ENCODE peak calls at places on chromosomes 12 and 14, in five cellular contexts. D is brain microvascular endothelial cell, W is GM12865, E is upper lobe of right lung, V is SJSA1. R is an unnamed sample.

GRCh38 chr12:68040450-68041075 is 51.3 kb downstream of the IFNG-AS1 start:
- DNase-seq in D (peak), V (peak), W (peak), E (no peak), R (peak)

GRCh38 chr12:65615091-65615490 is 209.2 kb upstream of the HMGA2 start:
- DNase-seq in D (peak), W (no peak), V (no peak), E (no peak), R (peak)

GRCh38 chr14:25841226-25841625 is 756.6 kb downstream of the NOVA1 start:
- DNase-seq in W (no peak), E (no peak), V (no peak), D (no peak), R (no peak)

GRCh38 chr14:97408937-97409860 is 612.0 kb downstream of the VRK1 start:
- DNase-seq in E (no peak), V (no peak), W (peak), D (no peak), R (no peak)

GRCh38 chr14:60095781-60096450 is 4.2 kb downstream of the PCNX4 start:
- DNase-seq in V (peak), E (no peak), D (peak), W (no peak), R (no peak)

GRCh38 chr12:69161835-69162234 is 77.5 kb upstream of the CPSF6 start:
- DNase-seq in V (no peak), D (no peak), E (no peak), W (peak), R (no peak)

GRCh38 chr12:74922642-74923041 is 287.0 kb downstream of the KCNC2 start:
- DNase-seq in E (no peak), D (no peak), W (no peak), V (no peak), R (no peak)

GRCh38 chr12:90543393-90543792 is 411.6 kb downstream of the CCER1 start:
- DNase-seq in E (no peak), V (peak), W (no peak), D (no peak), R (no peak)

GRCh38 chr12:124299628-124300388 is 4.9 kb downstream of the RFLNA start:
- DNase-seq in E (no peak), V (no peak), W (no peak), D (no peak), R (no peak)

GRCh38 chr14:95291859-95292542 is 27.7 kb downstream of the CLMN start:
- DNase-seq in D (peak), V (no peak), E (no peak), W (peak), R (no peak)

GRCh38 chr12:49708851-49709250 is 1.6 kb upstream of the FMNL3 start:
- DNase-seq in W (no peak), D (no peak), E (no peak), V (no peak), R (no peak)

GRCh38 chr14:81018714-81019512 is 63.5 kb downstream of the TSHR start:
- DNase-seq in E (no peak), W (no peak), D (no peak), V (no peak), R (no peak)

GRCh38 chr14:95664046-95664445 is 22.2 kb upstream of the TCL1B start:
- DNase-seq in W (no peak), E (no peak), D (no peak), V (no peak), R (no peak)

DNA sequence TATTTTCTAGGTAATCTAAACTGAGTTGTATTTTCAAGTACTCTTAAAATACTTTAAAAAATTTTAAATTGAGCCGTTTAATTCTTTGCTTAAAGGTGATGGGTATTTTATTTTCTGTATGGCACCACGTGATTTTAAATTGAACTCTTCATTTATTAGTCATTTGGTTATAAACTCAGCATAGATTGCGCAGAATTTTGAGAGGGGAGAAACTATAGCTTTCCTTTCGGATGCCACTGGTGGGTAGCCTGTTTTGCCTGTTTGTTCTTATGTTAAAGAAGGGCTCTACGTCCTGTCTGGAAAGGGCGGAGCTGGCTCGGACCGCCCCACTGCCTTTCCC is 411 bp upstream of the STYX start:
- DNase-seq in E (no peak), W (no peak), D (no peak), V (no peak), R (no peak)
- H3K4me3 ChIP-seq in E (peak), W (peak), D (peak), V (peak), R (peak)

GRCh38 chr12:78232756-78233155 is 402.1 kb downstream of the NAV3 start:
- DNase-seq in E (no peak), W (no peak), D (no peak), V (no peak), R (no peak)
- H3K4me3 ChIP-seq in E (no peak), W (no peak), D (no peak), V (no peak), R (no peak)

GRCh38 chr12:47158792-47159191 is 79.0 kb upstream of the AMIGO2 start:
- DNase-seq in W (no peak), V (no peak), D (no peak), E (no peak), R (no peak)

GRCh38 chr12:47152095-47152494 is 72.3 kb upstream of the AMIGO2 start:
- DNase-seq in E (no peak), W (no peak), D (no peak), V (no peak), R (no peak)

GRCh38 chr12:47155457-47156166 is 75.9 kb upstream of the AMIGO2 start:
- DNase-seq in V (peak), W (no peak), E (no peak), D (peak), R (no peak)

GRCh38 chr12:47159348-47159747 is 79.6 kb upstream of the AMIGO2 start:
- DNase-seq in V (no peak), W (no peak), D (no peak), E (no peak), R (no peak)

GRCh38 chr12:47156167-47156736 is 76.5 kb upstream of the AMIGO2 start:
- DNase-seq in W (no peak), E (no peak), D (peak), V (no peak), R (no peak)
- H3K4me3 ChIP-seq in W (no peak), E (no peak), D (no peak), V (no peak), R (no peak)

GRCh38 chr12:100115291-100115690 is 27.4 kb downstream of the BLTP3B start:
- DNase-seq in E (no peak), V (no peak), D (no peak), W (no peak), R (no peak)

GRCh38 chr12:100123316-100124095 is 19.2 kb downstream of the BLTP3B start:
- DNase-seq in D (no peak), V (no peak), W (no peak), E (no peak), R (no peak)

GRCh38 chr12:100114574-100114973 is 28.1 kb downstream of the BLTP3B start:
- DNase-seq in E (no peak), D (no peak), W (no peak), V (no peak), R (peak)

DNA sequence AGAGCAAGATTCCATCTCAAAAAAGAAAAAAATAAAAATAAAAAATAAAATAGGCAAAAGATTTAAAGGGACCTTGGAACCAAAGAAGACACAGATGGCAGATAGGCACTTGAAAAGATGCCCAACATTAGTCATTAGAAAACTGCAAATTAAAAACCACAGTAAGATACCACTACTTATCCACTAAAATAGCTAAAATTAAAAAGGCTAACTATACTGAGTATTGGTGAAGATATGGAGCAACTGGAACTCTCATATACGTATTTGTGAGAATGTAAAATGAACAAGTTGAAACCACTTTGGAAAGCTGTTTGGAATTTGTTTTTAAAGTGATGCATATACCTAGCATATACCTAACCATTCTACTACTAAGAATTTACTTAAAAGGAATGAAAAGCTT is 22.3 kb downstream of the BLTP3B start:
- DNase-seq in D (no peak), V (no peak), W (no peak), E (no peak), R (no peak)
- H3K4me3 ChIP-seq in D (no peak), V (no peak), W (no peak), E (no peak), R (no peak)

DNA sequence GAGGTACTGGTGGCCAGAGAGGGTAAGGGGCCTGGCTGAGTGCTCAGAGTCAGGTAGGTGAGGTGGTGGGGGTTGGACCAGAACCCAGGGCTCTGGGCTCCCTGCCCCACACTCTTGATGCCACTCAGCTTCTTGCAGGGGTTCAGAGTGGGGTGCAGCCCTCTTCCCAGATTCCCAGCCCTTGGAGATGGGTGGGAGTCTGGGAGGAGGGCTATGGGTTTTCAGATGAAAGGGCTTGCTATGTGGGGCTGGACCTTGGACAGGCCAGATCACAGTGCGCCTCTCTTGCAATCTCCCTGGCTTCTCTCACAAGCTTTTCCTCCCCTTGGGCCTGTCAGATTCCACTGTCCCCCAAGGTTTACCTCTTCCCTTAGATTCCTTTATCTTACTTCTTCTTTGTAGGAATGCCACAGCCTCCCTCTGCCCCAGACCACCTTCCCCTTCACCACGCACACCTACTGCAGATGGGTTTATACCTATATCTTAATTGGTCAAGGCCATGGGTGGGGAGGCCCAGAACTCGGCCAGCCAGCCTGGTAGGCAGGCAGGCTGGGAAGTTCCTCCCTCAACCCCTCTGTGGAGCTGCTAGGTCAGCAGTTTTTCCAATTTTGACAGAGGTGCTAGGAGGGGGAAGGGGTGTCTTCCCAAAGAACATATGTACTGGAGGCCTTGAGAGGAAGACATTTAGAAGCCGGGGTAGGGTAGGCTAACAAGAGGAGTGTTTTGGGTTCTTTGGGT is 1.3 kb downstream of the NYNRIN start:
- DNase-seq in D (no peak), V (no peak), E (no peak), W (no peak), R (no peak)
- H3K4me3 ChIP-seq in D (peak), V (no peak), E (peak), W (no peak), R (peak)

DNA sequence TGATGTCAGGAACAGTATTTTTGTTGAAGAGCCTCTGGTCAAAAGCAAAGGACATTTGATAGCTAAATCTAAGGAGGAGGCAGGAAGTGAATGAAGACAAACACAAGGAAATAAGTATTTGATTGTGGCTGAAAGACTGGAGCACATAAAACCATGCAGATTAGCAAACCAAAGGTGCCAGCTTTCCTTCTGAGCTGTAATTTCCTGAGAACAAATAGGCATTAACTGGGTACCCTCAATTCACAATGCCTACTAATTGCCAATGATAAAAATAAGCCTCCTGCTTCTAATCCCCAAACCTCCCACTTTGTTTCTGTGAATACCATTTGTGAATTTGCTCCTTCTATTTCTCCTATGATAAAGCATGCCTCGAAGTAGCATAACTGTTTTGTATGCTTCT is 1279.6 kb upstream of the USP15 start:
- DNase-seq in W (no peak), V (no peak), E (no peak), D (no peak), R (no peak)
- H3K4me3 ChIP-seq in W (no peak), V (no peak), E (no peak), D (no peak), R (no peak)

GRCh38 chr14:37591311-37591940 is 3.6 kb downstream of the FOXA1 start:
- DNase-seq in D (no peak), E (peak), V (no peak), W (no peak), R (no peak)
- H3K4me3 ChIP-seq in D (no peak), E (peak), V (no peak), W (no peak), R (no peak)

R was measured in BJ.